ENCODE peak calls at places on chromosomes 16 and 17, in five cellular contexts. Z, N, Y, H and T are unnamed samples.

GRCh38 chr16:2969545-2970521 is 685 bp downstream of the PAQR4 start:
- DNase-seq in H (peak), Z (peak), Y (no peak), N (peak), T (peak)

GRCh38 chr16:89506113-89506504 is 2.1 kb upstream of the SPG7 start:
- DNase-seq in Y (no peak), H (no peak), N (no peak), Z (no peak), T (no peak)

GRCh38 chr17:38885728-38886642 is 16.1 kb downstream of the LASP1 start:
- DNase-seq in H (no peak), N (no peak), Z (no peak), Y (no peak), T (no peak)

GRCh38 chr16:83666449-83666848 is 141.3 kb upstream of the HSBP1 start:
- DNase-seq in N (no peak), Z (no peak), H (no peak), Y (no peak), T (no peak)

GRCh38 chr17:22470411-22471175 is 778.3 kb downstream of the KCNJ18 start:
- DNase-seq in N (no peak), Z (no peak), H (no peak), Y (no peak), T (no peak)

GRCh38 chr16:47016700-47017133 is 43.2 kb upstream of the DNAJA2 start:
- DNase-seq in H (no peak), N (no peak), Z (no peak), Y (no peak), T (no peak)

GRCh38 chr16:65249768-65250167 is 127.9 kb upstream of the CDH11 start:
- DNase-seq in H (peak), Y (no peak), Z (no peak), N (peak), T (no peak)

GRCh38 chr16:28140788-28141618 is 70.8 kb downstream of the XPO6 start:
- DNase-seq in N (no peak), Y (peak), Z (no peak), H (no peak), T (no peak)

GRCh38 chr17:81419333-81419885 is 24.2 kb downstream of the BAHCC1 start:
- DNase-seq in Z (peak), H (peak), N (peak), Y (no peak), T (peak)